ENCODE peak calls at places on chromosomes 16 and 17, in ten cellular contexts. F is tibial nerve, J is fibroblast of mammary gland, L is prostate gland, W is GM12864, U is cardiac muscle cell, D is thoracic aorta, V is cardiac fibroblast, S is left ventricle myocardium inferior, R is lower leg skin. T is an unnamed sample.
A peak's percentile ranks its signal among the peaks of the same experiment; 100 is the strongest.

GRCh38 chr17:50691550-50692447 is 15.9 kb downstream of the ANKRD40 start:
- DNase-seq in J (no peak), R (no peak), F (no peak), S (no peak), V (peak; percentile 58), U (no peak), D (no peak), L (no peak), W (no peak), T (no peak)

GRCh38 chr16:35798885-35799426 is 2339.5 kb downstream of the TP53TG3F start:
- DNase-seq in L (no peak), D (no peak), S (peak; percentile 69), F (no peak), J (no peak), R (peak; percentile 83), U (no peak), W (no peak), V (no peak), T (no peak)

GRCh38 chr17:58264407-58265103 is 16.2 kb downstream of the MPO start:
- DNase-seq in V (no peak), W (no peak), R (no peak), D (no peak), U (no peak), S (no peak), L (no peak), F (no peak), J (no peak), T (no peak)

GRCh38 chr16:17470002-17470870 is 524 bp downstream of the XYLT1 start:
- DNase-seq in F (no peak), J (no peak), W (no peak), R (peak; percentile 90), V (peak; percentile 2), D (no peak), L (no peak), U (no peak), S (no peak), T (peak; percentile 1)

GRCh38 chr16:1152651-1153259 is at the start of gene CACNA1H:
- DNase-seq in V (no peak), F (no peak), W (no peak), U (no peak), L (no peak), D (no peak), J (no peak), S (peak; percentile 34), R (no peak), T (no peak)

GRCh38 chr17:9291912-9292562 is 270.7 kb downstream of the NTN1 start:
- DNase-seq in W (no peak), S (peak; percentile 36), L (peak; percentile 46), F (peak; percentile 32), U (peak; percentile 20), D (no peak), V (peak; percentile 33), J (peak; percentile 38), R (peak; percentile 83), T (peak; percentile 40)

GRCh38 chr17:58693208-58693607 is 806 bp downstream of the RAD51C start:
- DNase-seq in U (no peak), F (no peak), J (peak; percentile 9), V (peak; percentile 12), R (no peak), S (no peak), L (no peak), W (no peak), D (no peak), T (peak; percentile 38)

GRCh38 chr16:85515830-85516397 is 97.2 kb upstream of the GSE1 start:
- DNase-seq in W (no peak), R (no peak), D (no peak), F (no peak), U (no peak), J (no peak), S (no peak), V (no peak), L (no peak), T (no peak)

GRCh38 chr16:25897677-25898076 is 205.9 kb downstream of the HS3ST4 start:
- DNase-seq in L (no peak), V (no peak), U (no peak), F (no peak), J (no peak), R (no peak), W (no peak), S (no peak), D (no peak), T (no peak)

GRCh38 chr16:81261049-81261648 is 22.7 kb downstream of the BCO1 start:
- DNase-seq in W (no peak), F (no peak), J (peak; percentile 24), D (no peak), V (peak; percentile 38), R (no peak), U (peak; percentile 25), L (no peak), S (no peak), T (peak; percentile 42)
- TF ChIP-seq CTCF in W (peak; percentile 81), F (no peak), J (peak; percentile 88), D (peak; percentile 16), V (peak; percentile 79), R (no peak), U (peak; percentile 72), L (peak; percentile 56), S (peak; percentile 71), T (peak; percentile 71)

GRCh38 chr16:57094911-57095310 is 2.5 kb downstream of the CPNE2 start:
- DNase-seq in L (no peak), R (no peak), W (no peak), J (no peak), U (no peak), D (no peak), V (no peak), F (no peak), S (no peak), T (no peak)

GRCh38 chr16:57096192-57096591 is 3.8 kb downstream of the CPNE2 start:
- DNase-seq in L (no peak), V (no peak), R (no peak), W (no peak), S (no peak), U (no peak), J (no peak), F (no peak), D (no peak), T (no peak)

GRCh38 chr16:57091990-57092785 is at the start of gene CPNE2:
- DNase-seq in V (peak; percentile 31), W (no peak), S (peak; percentile 72), R (peak; percentile 91), L (peak; percentile 54), F (no peak), D (no peak), U (peak; percentile 57), J (peak; percentile 17), T (peak; percentile 45)

GRCh38 chr16:57092786-57093301 is 461 bp downstream of the CPNE2 start:
- DNase-seq in D (no peak), J (no peak), U (peak; percentile 35), V (peak; percentile 19), W (no peak), S (peak; percentile 47), F (no peak), R (peak; percentile 88), L (peak; percentile 34), T (peak; percentile 27)

DNA sequence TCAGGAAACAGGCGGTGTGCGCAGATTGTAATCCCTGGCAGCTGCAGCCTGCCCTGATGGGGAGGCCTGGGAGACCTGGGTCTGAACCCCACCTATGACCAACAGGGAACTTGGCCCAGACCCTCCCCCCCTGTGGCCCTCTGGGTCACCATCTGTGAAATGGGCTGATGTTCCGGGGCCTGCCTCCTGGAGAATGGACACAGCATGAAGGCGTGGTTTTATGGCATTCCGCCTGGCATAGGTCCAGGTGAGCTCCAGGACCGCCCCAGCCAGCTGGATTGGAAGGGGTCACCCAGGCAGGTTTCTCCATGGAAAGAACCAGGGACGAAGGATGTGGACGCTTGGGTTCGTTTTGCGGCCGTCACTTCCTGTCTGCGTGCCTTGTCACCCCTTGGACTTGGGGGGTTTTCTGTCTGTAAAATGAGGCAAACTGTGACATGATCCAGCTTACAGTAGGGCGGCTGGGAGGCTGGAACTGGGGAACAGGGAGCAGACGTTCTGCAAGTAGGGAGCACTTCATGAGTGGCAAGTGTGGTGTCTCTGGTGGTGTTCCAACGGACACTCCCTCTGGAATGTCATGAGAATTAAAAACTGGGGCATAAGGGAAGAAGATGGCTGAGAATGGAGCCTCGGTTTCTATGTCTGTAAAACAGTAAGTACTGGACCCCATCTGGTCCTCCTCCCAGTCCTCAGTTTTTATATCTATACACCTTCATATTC is 1.6 kb downstream of the CPNE2 start:
- DNase-seq in V (no peak), J (no peak), F (no peak), U (no peak), L (no peak), R (peak; percentile 87), D (no peak), W (no peak), S (no peak), T (no peak)
- H3K4me3 ChIP-seq in V (no peak overlapping the region), J (no peak overlapping the region), F (peak overlapping the region; percentile 83), U (no peak overlapping the region), L (peak overlapping the region; percentile 76), R (no peak overlapping the region), D (peak overlapping the region; percentile 96), W (no peak overlapping the region), S (peak overlapping the region; percentile 83), T (no peak overlapping the region)

DNA sequence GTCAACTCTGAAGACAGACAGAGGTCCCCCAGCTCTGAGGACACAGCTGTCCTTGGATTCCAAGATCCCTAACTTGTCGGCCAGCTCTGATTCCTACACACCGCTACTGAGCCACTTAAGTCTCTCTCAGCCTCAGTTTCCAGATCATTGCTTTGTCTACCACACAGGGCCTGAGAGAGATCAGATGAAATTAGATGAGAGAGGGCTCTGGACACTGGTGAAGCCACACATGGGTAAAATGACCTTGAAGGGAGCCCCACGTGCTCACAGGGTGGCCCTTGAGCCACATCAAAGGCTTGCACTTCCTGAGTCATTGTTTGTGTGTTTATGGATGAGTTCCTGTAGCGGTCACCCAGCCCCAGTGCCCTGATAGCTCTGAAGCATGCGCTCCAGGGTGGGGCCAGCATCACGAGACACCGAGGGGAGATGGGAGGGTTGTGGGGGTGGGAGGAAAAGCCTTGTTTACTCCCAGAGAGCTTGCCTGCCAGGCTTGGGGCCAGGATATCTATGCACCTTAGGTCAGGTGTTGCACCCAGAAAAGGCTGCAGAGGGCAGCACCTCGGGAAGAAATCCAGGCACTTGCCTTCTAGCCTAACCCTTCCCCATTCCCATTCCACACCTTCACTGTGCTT is 32.7 kb upstream of the SLC6A2 start:
- DNase-seq in U (no peak), V (peak; percentile 5), R (no peak), J (no peak), S (no peak), F (no peak), L (no peak), W (no peak), D (no peak), T (peak; percentile 49)
- TF ChIP-seq CTCF in U (peak; percentile 8), V (no peak), R (no peak), J (no peak), S (no peak), F (no peak), L (no peak), W (peak; percentile 48), D (no peak), T (peak; percentile 53)

DNA sequence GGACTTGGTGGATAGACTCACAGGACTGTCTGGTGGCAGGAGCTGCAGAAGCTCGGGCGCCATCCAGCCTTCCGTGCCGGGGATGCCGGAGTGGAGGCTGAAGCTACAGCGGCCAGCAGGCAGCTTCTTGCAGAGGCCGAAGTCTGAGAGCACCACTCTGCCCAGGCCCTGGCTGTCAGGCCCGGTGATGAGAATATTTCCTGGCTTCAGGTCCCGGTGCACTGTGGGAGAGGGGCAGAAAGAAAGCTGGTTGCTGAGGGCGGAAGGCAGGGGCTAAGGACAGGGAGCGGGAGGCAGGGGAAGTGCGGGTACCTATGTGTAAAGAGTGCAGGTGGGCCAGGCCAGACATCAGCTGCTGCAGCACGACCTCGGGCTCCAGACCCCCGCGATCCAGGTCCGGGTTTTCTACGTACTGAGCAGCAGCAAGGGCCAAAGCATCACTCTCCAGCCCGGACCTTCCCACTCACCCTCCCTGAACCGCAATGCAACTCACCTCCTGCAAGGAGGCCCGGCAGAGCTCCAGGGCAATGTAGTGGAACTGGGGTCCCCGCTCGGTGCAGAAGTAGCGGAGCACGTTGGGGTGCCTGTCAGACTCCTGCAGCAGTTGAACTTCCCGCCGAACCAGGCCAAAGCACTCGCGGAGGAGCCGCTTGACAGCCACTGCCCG is 16.2 kb downstream of the PLK1 start:
- DNase-seq in S (no peak), L (no peak), W (no peak), F (no peak), D (no peak), V (peak; percentile 33), U (peak; percentile 69), R (no peak), J (peak; percentile 33), T (no peak)
- H3K4me3 ChIP-seq in S (peak overlapping the region; percentile 51), L (no peak overlapping the region), W (no peak overlapping the region), F (no peak overlapping the region), D (peak overlapping the region; percentile 60), V (no peak overlapping the region), U (no peak overlapping the region), R (no peak overlapping the region), J (peak overlapping the region; percentile 10), T (no peak overlapping the region)